ENCODE peak calls at places on chromosomes 5 and 9, in eight cellular contexts. A is foreskin keratinocyte, Y is Panc1, D is upper lobe of left lung, L is HepG2, T is upper lobe of right lung, F is heart right ventricle, I is heart left ventricle. R is an unnamed sample.

GRCh38 chr5:76270214-76270613 is 132.9 kb upstream of the IQGAP2 start:
- ATAC-seq in T (no peak), L (no peak), I (no peak), F (no peak), D (no peak), A (peak; percentile 96), Y (no peak), R (no peak)

GRCh38 chr9:96553070-96553469 is 66.6 kb downstream of the CDC14B start:
- ATAC-seq in L (no peak), A (peak; percentile 72), Y (no peak), F (no peak), I (no peak), T (no peak), D (no peak), R (no peak)

GRCh38 chr5:152634596-152634995 is 229.5 kb upstream of the NMUR2 start:
- ATAC-seq in T (no peak), A (no peak), Y (no peak), L (no peak), F (peak; percentile 78), I (peak; percentile 45), D (no peak), R (no peak)

GRCh38 chr9:130741831-130742449 is 48.4 kb downstream of the EXOSC2 start:
- ATAC-seq in A (peak; percentile 74), I (no peak), D (no peak), L (no peak), T (no peak), F (no peak), Y (no peak), R (no peak)

GRCh38 chr9:84340535-84340934 is at the start of gene SLC28A3:
- ATAC-seq in F (peak; percentile 19), I (no peak), A (peak; percentile 62), D (no peak), T (no peak), Y (no peak), L (no peak), R (no peak)

GRCh38 chr9:136965771-136966484 is 11.4 kb upstream of the PTGDS start:
- ATAC-seq in F (no peak), A (no peak), I (no peak), Y (no peak), L (no peak), D (no peak), T (no peak), R (no peak)

GRCh38 chr9:85516976-85517637 is 224.6 kb downstream of the AGTPBP1 start:
- ATAC-seq in Y (no peak), F (no peak), D (peak; percentile 41), I (no peak), L (no peak), A (peak; percentile 83), T (peak; percentile 83), R (no peak)

GRCh38 chr5:150441813-150442698 is 7.5 kb downstream of the RPS14 start:
- ATAC-seq in L (peak; percentile 45), Y (peak; percentile 32), I (peak; percentile 78), A (no peak), T (no peak), F (peak; percentile 77), D (no peak), R (no peak)

GRCh38 chr5:145712245-145712644 is 122.9 kb downstream of the PRELID2 start:
- ATAC-seq in F (no peak), I (no peak), Y (no peak), L (no peak), D (no peak), T (no peak), A (no peak), R (no peak)

DNA sequence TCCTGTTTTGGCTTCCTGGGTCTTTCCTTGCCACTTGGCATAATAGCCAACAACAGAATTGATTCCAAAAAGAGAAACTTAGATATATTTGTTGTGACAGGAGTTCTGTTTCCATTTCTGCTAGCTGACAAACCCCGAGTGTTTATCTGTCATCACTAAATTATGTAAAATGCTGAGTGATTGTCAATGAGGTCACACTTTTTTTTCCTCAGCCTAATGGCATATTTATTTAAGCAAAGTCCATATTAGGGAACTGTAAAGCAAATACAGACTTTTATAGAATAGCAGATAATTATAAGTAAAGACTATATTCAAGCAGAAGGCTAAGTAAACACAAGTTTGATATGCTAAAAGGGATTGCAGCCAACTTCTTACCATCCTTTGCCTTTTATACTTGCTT is 64.1 kb downstream of the RGS7BP start:
- ATAC-seq in I (no peak), D (no peak), L (no peak), A (no peak), F (no peak), Y (no peak), T (no peak), R (no peak)
- H3K4me1 ChIP-seq in I (no peaks in the 10 kb centered on the region), D (no peaks in the 10 kb centered on the region), L (no peaks in the 10 kb centered on the region), A (no peaks in the 10 kb centered on the region), F (no peaks in the 10 kb centered on the region), Y (no peaks in the 10 kb centered on the region), T (no peaks in the 10 kb centered on the region), R (no peaks in the 10 kb centered on the region)

GRCh38 chr9:109905472-109905871 is 125.5 kb downstream of the PALM2AKAP2 start:
- ATAC-seq in Y (no peak), T (no peak), I (no peak), L (no peak), D (no peak), A (no peak), F (no peak), R (no peak)

GRCh38 chr9:109907810-109908458 is 127.9 kb downstream of the PALM2AKAP2 start:
- ATAC-seq in A (no peak), D (no peak), F (peak; percentile 21), L (peak; percentile 87), Y (no peak), I (no peak), T (no peak), R (no peak)

GRCh38 chr9:109907400-109907799 is 127.4 kb downstream of the PALM2AKAP2 start:
- ATAC-seq in T (peak; percentile 55), Y (no peak), F (peak; percentile 85), I (peak; percentile 68), A (no peak), D (peak; percentile 35), L (peak; percentile 47), R (peak; percentile 76)

GRCh38 chr9:109908459-109909390 is 128.7 kb downstream of the PALM2AKAP2 start:
- ATAC-seq in F (no peak), A (no peak), Y (no peak), D (no peak), L (no peak), I (no peak), T (no peak), R (no peak)

DNA sequence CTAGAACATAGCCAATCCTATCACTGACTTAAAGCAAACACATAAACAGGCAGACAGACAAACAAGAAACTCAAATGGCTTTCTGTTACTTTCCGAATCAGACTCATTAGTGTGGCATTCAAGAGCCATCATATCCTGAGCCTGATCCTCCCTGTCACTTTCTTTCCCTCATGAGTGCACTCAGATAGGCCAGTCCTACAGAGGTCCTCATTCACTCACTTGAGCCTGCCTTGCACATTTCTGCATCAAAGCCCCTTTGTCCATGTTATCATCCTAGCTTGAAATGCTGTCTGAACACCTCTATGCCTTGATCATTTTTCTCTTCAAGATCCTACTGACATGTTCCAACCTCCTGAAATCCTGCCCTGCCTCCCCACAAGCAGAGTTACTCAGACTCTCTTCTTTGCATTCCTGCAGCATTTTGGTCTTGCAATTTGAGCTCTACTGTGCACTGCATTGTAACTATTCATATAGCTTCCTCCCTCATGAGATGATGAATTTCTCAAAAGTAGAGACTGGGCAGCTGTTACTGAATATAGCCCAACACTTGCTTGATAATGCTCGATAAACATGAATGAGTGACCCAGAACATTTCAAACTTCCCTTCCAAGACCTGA is 126.9 kb downstream of the PALM2AKAP2 start:
- ATAC-seq in F (no peak), T (no peak), L (peak; percentile 42), Y (no peak), A (no peak), I (no peak), D (no peak), R (no peak)
- H3K4me1 ChIP-seq in F (peaks cover 15% of the 10 kb centered on the region), T (peaks cover 48% of the 10 kb centered on the region), L (peaks cover 40% of the 10 kb centered on the region), Y (no peaks in the 10 kb centered on the region), A (peaks cover 15% of the 10 kb centered on the region), I (peaks cover 21% of the 10 kb centered on the region), D (peaks cover 44% of the 10 kb centered on the region), R (no peaks in the 10 kb centered on the region)

DNA sequence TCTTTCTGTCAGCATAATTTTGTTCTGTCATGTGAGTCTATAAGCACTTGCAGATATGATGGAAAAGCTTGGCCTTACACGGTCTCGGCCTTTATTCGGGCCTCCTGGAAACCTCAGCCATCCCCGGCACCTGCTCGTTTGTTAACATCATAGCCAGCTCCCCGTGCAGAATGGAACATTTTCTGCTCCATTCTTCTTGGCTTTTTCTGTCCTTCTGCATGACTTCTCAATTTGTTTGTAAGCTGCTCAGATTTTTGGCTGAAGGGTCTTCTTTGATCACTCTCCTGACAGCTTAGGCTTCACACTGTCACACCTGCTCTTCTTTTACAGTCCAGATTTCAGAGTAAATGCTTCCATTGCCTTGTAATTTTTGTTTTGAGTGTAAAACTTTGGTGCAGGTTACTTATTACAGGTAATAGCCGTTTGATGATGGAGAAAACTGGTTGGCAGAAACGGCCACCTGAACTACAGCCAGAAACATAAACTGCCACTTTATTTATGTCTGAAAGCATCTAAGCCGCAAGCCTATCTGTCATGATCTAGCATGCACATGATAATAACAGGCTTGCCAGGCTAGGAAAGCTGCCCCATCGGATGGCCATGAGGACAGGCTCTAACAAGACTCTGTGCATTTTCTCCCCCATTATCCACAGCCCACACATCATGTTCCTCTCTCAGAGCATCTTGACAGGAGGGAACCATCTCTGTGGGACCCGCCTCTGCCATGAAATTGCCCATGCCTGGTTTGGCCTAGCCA is 197.0 kb downstream of the AOPEP start:
- ATAC-seq in I (no peak), Y (no peak), A (no peak), F (no peak), L (no peak), D (no peak), T (no peak), R (no peak)
- H3K4me1 ChIP-seq in I (peaks cover 23% of the 10 kb centered on the region), Y (peaks cover 56% of the 10 kb centered on the region), A (peaks cover 38% of the 10 kb centered on the region), F (peaks cover 16% of the 10 kb centered on the region), L (peaks cover 91% of the 10 kb centered on the region), D (peaks cover 52% of the 10 kb centered on the region), T (peaks cover 49% of the 10 kb centered on the region), R (peaks cover 41% of the 10 kb centered on the region)

GRCh38 chr5:171963416-171963815 is 43.0 kb downstream of the FBXW11 start:
- ATAC-seq in Y (no peak), T (no peak), A (no peak), F (no peak), L (no peak), I (no peak), D (no peak), R (no peak)

GRCh38 chr5:171965740-171966139 is 40.7 kb downstream of the FBXW11 start:
- ATAC-seq in T (peak; percentile 55), F (no peak), Y (no peak), D (no peak), A (peak; percentile 35), L (no peak), I (no peak), R (no peak)

GRCh38 chr5:171957591-171958251 is 48.7 kb downstream of the FBXW11 start:
- ATAC-seq in L (no peak), D (no peak), F (peak; percentile 61), Y (no peak), A (peak; percentile 44), I (no peak), T (peak; percentile 22), R (no peak)

GRCh38 chr5:171956870-171957501 is 49.5 kb downstream of the FBXW11 start:
- ATAC-seq in F (peak; percentile 8), A (no peak), I (no peak), Y (no peak), L (no peak), T (no peak), D (no peak), R (no peak)

DNA sequence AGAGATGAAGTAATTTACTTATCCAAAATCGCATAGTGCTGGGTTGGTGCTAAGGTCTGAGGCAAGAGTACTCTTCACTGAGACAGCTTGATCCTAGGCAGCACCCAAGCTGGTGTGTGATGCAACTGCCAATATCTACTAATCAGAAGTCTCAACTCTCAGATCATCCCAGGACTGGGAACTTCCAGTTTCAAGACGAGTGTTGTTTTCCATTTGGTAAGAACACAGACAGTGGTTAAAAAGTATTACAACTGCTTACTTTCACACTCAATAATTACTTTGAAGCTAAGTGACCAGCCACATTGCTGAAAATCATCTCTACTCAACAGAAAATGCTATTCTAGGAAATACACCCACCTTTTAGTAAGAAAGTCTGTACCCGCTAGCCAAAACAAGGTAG is 45.3 kb downstream of the FBXW11 start:
- ATAC-seq in F (no peak), D (no peak), A (no peak), Y (no peak), T (peak; percentile 89), I (peak; percentile 45), L (no peak), R (peak; percentile 72)
- H3K4me1 ChIP-seq in F (peaks cover 11% of the 10 kb centered on the region), D (peaks cover 28% of the 10 kb centered on the region), A (peaks cover 36% of the 10 kb centered on the region), Y (peaks cover 73% of the 10 kb centered on the region), T (peaks cover 49% of the 10 kb centered on the region), I (peaks cover 27% of the 10 kb centered on the region), L (peaks cover 30% of the 10 kb centered on the region), R (peaks cover 16% of the 10 kb centered on the region)

R was measured in gastroesophageal sphincter.